ENCODE peak calls at places on chromosomes 12 and 14, in four cellular contexts. N is sigmoid colon, D is left lung, Z is NCI-H146. P is an unnamed sample.

GRCh38 chr12:68627673-68628319 is 17.1 kb downstream of the RAP1B start:
- DNase-seq in Z (no peak), N (no peak), D (no peak), P (no peak)

GRCh38 chr14:76828339-76829015 is 2.3 kb downstream of the LRRC74A start:
- DNase-seq in Z (no peak), D (no peak), N (no peak), P (no peak)

GRCh38 chr14:102606296-102606695 is 13.8 kb downstream of the RCOR1 start:
- DNase-seq in N (no peak), D (no peak), Z (no peak), P (no peak)

GRCh38 chr14:106518054-106518943 is 991.9 kb downstream of the TMEM121 start:
- DNase-seq in Z (peak; percentile 50), N (no peak), D (no peak), P (no peak)

GRCh38 chr14:26276757-26277156 is 321.1 kb downstream of the NOVA1 start:
- DNase-seq in D (no peak), N (no peak), Z (peak; percentile 31), P (no peak)

GRCh38 chr14:51419685-51420084 is 179.6 kb downstream of the TMX1 start:
- DNase-seq in N (no peak), Z (no peak), D (no peak), P (no peak)

GRCh38 chr12:105024926-105025325 is 38.8 kb downstream of the NOPCHAP1 start:
- DNase-seq in Z (no peak), N (no peak), D (no peak), P (no peak)

GRCh38 chr14:102512713-102513373 is 3.3 kb upstream of the ANKRD9 start:
- DNase-seq in N (no peak), D (no peak), Z (no peak), P (no peak)

GRCh38 chr12:26648584-26648983 is 184.4 kb downstream of the ITPR2 start:
- DNase-seq in Z (no peak), D (no peak), N (no peak), P (no peak)

GRCh38 chr12:115934877-115935276 is 342.6 kb downstream of the MED13L start:
- DNase-seq in D (no peak), N (no peak), Z (no peak), P (no peak)

GRCh38 chr12:46005151-46005797 is 14.9 kb upstream of the SCAF11 start:
- DNase-seq in N (no peak), D (no peak), Z (no peak), P (no peak)

GRCh38 chr12:6536894-6537579 is 2.7 kb downstream of the GAPDH start:
- DNase-seq in N (peak; percentile 64), D (no peak), Z (no peak), P (no peak)

GRCh38 chr12:108543642-108544041 is 17.3 kb downstream of the SART3 start:
- DNase-seq in N (no peak), D (no peak), Z (no peak), P (no peak)

GRCh38 chr12:103588680-103589079 is 1.6 kb downstream of the STAB2 start:
- DNase-seq in N (no peak), Z (no peak), D (no peak), P (no peak)

GRCh38 chr12:121033625-121034349 is 5.3 kb downstream of the OASL start:
- DNase-seq in N (no peak), D (no peak), Z (no peak), P (no peak)

GRCh38 chr14:60197629-60198318 is 32.6 kb upstream of the DHRS7 start:
- DNase-seq in D (no peak), Z (no peak), N (no peak), P (no peak)

GRCh38 chr12:31324845-31325523 is 966 bp downstream of the SINHCAF start:
- DNase-seq in N (peak; percentile 80), Z (peak; percentile 87), D (peak; percentile 62), P (peak; percentile 81)

GRCh38 chr12:114274131-114274530 is 131.8 kb downstream of the TBX5 start:
- DNase-seq in D (no peak), Z (no peak), N (no peak), P (no peak)

GRCh38 chr12:84375472-84375871 is 537.1 kb downstream of the SLC6A15 start:
- DNase-seq in N (no peak), D (no peak), Z (no peak), P (no peak)

GRCh38 chr12:82730832-82731497 is 44.3 kb downstream of the TMTC2 start:
- DNase-seq in D (no peak), N (no peak), Z (no peak), P (no peak)

GRCh38 chr12:73629893-73630872 is 907.5 kb upstream of the ATXN7L3B start:
- DNase-seq in Z (no peak), N (no peak), D (no peak), P (no peak)

GRCh38 chr12:130828895-130829294 is 10.2 kb downstream of the STX2 start:
- DNase-seq in D (no peak), Z (no peak), N (no peak), P (no peak)

GRCh38 chr12:34108405-34108803 is 86.1 kb downstream of the ALG10 start:
- DNase-seq in Z (no peak), N (no peak), D (no peak), P (no peak)

GRCh38 chr12:38258411-38258810 is 58.2 kb upstream of the ALG10B start:
- DNase-seq in Z (no peak), D (no peak), N (no peak), P (no peak)

GRCh38 chr14:81350344-81351096 is 49.6 kb downstream of the STON2 start:
- DNase-seq in D (no peak), N (no peak), Z (no peak), P (no peak)

GRCh38 chr14:61608245-61609142 is 86.8 kb upstream of the HIF1A start:
- DNase-seq in Z (peak; percentile 91), D (no peak), N (no peak), P (no peak)